ENCODE peak calls at places on chromosomes 16 and 17, in seven cellular contexts. D is heart left ventricle, Q is cardiac fibroblast, O is IMR-90, K is psoas muscle, F is fibroblast of pulmonary artery, W is ascending aorta. C is an unnamed sample.

GRCh38 chr17:79612468-79613194 is 1.8 kb upstream of the RBFOX3 start:
- DNase-seq in D (peak), Q (peak), O (peak), K (no peak), F (peak), W (no peak), C (no peak)

GRCh38 chr17:31915456-31916100 is 14.1 kb upstream of the UTP6 start:
- DNase-seq in D (no peak), Q (no peak), O (peak), K (no peak), F (no peak), W (no peak), C (no peak)

GRCh38 chr17:8121531-8122390 is 2.1 kb downstream of the HES7 start:
- DNase-seq in D (no peak), Q (peak), O (peak), K (peak), F (peak), W (no peak), C (peak)

GRCh38 chr17:33709881-33710280 is 416.8 kb upstream of the ASIC2 start:
- DNase-seq in D (no peak), Q (no peak), O (no peak), K (no peak), F (no peak), W (no peak), C (no peak)

GRCh38 chr16:11234884-11235702 is 20.9 kb downstream of the SOCS1 start:
- DNase-seq in D (no peak), Q (no peak), O (peak), K (no peak), F (no peak), W (no peak), C (no peak)

GRCh38 chr17:74245145-74245817 is 28.8 kb upstream of the DNAI2 start:
- DNase-seq in D (no peak), Q (no peak), O (no peak), K (no peak), F (no peak), W (no peak), C (no peak)

GRCh38 chr17:36921131-36921851 is 16.0 kb upstream of the LHX1 start:
- DNase-seq in D (peak), Q (peak), O (peak), K (no peak), F (peak), W (no peak), C (no peak)

GRCh38 chr17:60305141-60305540 is 86.8 kb downstream of the USP32 start:
- DNase-seq in D (no peak), Q (peak), O (no peak), K (no peak), F (no peak), W (no peak), C (no peak)

GRCh38 chr17:30095507-30096244 is 20.9 kb upstream of the NSRP1 start:
- DNase-seq in D (no peak), Q (peak), O (peak), K (no peak), F (peak), W (no peak), C (no peak)

GRCh38 chr16:81700071-81700779 is 78.9 kb upstream of the PLCG2 start:
- DNase-seq in D (peak), Q (no peak), O (peak), K (no peak), F (no peak), W (no peak), C (peak)

GRCh38 chr16:71648162-71648561 is 22.2 kb downstream of the MARVELD3 start:
- DNase-seq in D (no peak), Q (no peak), O (no peak), K (no peak), F (no peak), W (no peak), C (no peak)

GRCh38 chr17:48612854-48613691 is 2.0 kb downstream of the HOXB8 start:
- DNase-seq in D (no peak), Q (no peak), O (peak), K (peak), F (peak), W (no peak), C (no peak)

GRCh38 chr16:66606000-66606751 is 1.7 kb downstream of the CMTM3 start:
- DNase-seq in D (no peak), Q (no peak), O (no peak), K (no peak), F (no peak), W (no peak), C (no peak)

GRCh38 chr17:41734139-41734948 is at the start of gene HAP1:
- DNase-seq in D (no peak), Q (peak), O (peak), K (peak), F (peak), W (no peak), C (no peak)

GRCh38 chr17:7745748-7746470 is 28.4 kb downstream of the DNAH2 start:
- DNase-seq in D (no peak), Q (peak), O (peak), K (no peak), F (peak), W (no peak), C (no peak)

GRCh38 chr17:48567209-48567608 is 10.9 kb downstream of the HOXB4 start:
- DNase-seq in D (no peak), Q (no peak), O (no peak), K (no peak), F (no peak), W (no peak), C (no peak)

GRCh38 chr16:58462997-58463891 is 36.7 kb upstream of the NDRG4 start:
- DNase-seq in D (peak), Q (no peak), O (no peak), K (no peak), F (no peak), W (no peak), C (peak)

GRCh38 chr16:29641561-29641960 is 21.5 kb upstream of the SPN start:
- DNase-seq in D (no peak), Q (no peak), O (no peak), K (no peak), F (no peak), W (no peak), C (no peak)

GRCh38 chr17:56715613-56716357 is 117.9 kb downstream of the C17orf67 start:
- DNase-seq in D (peak), Q (peak), O (peak), K (peak), F (peak), W (peak), C (peak)

GRCh38 chr16:12170103-12171025 is 193.8 kb downstream of the SNX29 start:
- DNase-seq in D (no peak), Q (peak), O (peak), K (peak), F (peak), W (no peak), C (peak)

GRCh38 chr17:59067756-59068155 is 38.9 kb downstream of the TRIM37 start:
- DNase-seq in D (no peak), Q (no peak), O (no peak), K (no peak), F (no peak), W (no peak), C (no peak)

GRCh38 chr17:79026345-79027273 is 2.6 kb downstream of the C1QTNF1 start:
- DNase-seq in D (peak), Q (peak), O (peak), K (peak), F (peak), W (no peak), C (peak)

GRCh38 chr17:57989011-57989345 is 924 bp upstream of the VEZF1 start:
- DNase-seq in D (no peak), Q (peak), O (peak), K (no peak), F (peak), W (no peak), C (peak)

GRCh38 chr17:3981455-3981854 is 17.2 kb upstream of the ATP2A3 start:
- DNase-seq in D (no peak), Q (no peak), O (no peak), K (no peak), F (no peak), W (no peak), C (no peak)

GRCh38 chr16:61581417-61582046 is 454.7 kb downstream of the CDH8 start:
- DNase-seq in D (peak), Q (no peak), O (no peak), K (no peak), F (no peak), W (no peak), C (no peak)

GRCh38 chr17:82105882-82106696 is 8.1 kb upstream of the FASN start:
- DNase-seq in D (peak), Q (peak), O (peak), K (peak), F (peak), W (no peak), C (peak)

GRCh38 chr16:79391395-79391794 is 209.1 kb downstream of the MAF start:
- DNase-seq in D (no peak), Q (no peak), O (no peak), K (no peak), F (no peak), W (no peak), C (no peak)

GRCh38 chr17:8140413-8141029 is 11.7 kb downstream of the PER1 start:
- DNase-seq in D (no peak), Q (no peak), O (no peak), K (no peak), F (no peak), W (no peak), C (peak)

GRCh38 chr17:66795486-66795885 is 39.4 kb upstream of the CACNG5 start:
- DNase-seq in D (no peak), Q (no peak), O (no peak), K (no peak), F (no peak), W (no peak), C (no peak)

GRCh38 chr17:81488276-81488860 is 24.2 kb downstream of the ACTG1 start:
- DNase-seq in D (no peak), Q (no peak), O (no peak), K (peak), F (no peak), W (no peak), C (peak)

GRCh38 chr17:16953347-16953746 is 18.6 kb downstream of the TNFRSF13B start:
- DNase-seq in D (no peak), Q (no peak), O (no peak), K (no peak), F (no peak), W (no peak), C (no peak)

GRCh38 chr16:17257426-17257825 is 213.3 kb downstream of the XYLT1 start:
- DNase-seq in D (no peak), Q (no peak), O (no peak), K (no peak), F (no peak), W (no peak), C (no peak)

GRCh38 chr17:40333781-40334453 is 24.9 kb downstream of the RARA start:
- DNase-seq in D (no peak), Q (no peak), O (no peak), K (no peak), F (no peak), W (no peak), C (peak)

GRCh38 chr17:332558-333322 is 19.9 kb downstream of the RPH3AL start:
- DNase-seq in D (peak), Q (peak), O (peak), K (peak), F (peak), W (no peak), C (peak)

GRCh38 chr17:34725008-34725407 is 145.6 kb downstream of the TMEM132E start:
- DNase-seq in D (no peak), Q (no peak), O (no peak), K (no peak), F (no peak), W (no peak), C (no peak)

GRCh38 chr16:49754495-49755290 is 101.2 kb downstream of the ZNF423 start:
- DNase-seq in D (no peak), Q (peak), O (no peak), K (peak), F (peak), W (no peak), C (peak)

GRCh38 chr16:3681206-3681605 is 26.7 kb downstream of the DNASE1 start:
- DNase-seq in D (no peak), Q (peak), O (no peak), K (peak), F (peak), W (no peak), C (no peak)
- H3K4me3 ChIP-seq in D (no peak), Q (no peak), O (no peak), K (no peak), F (no peak), W (no peak), C (no peak)

DNA sequence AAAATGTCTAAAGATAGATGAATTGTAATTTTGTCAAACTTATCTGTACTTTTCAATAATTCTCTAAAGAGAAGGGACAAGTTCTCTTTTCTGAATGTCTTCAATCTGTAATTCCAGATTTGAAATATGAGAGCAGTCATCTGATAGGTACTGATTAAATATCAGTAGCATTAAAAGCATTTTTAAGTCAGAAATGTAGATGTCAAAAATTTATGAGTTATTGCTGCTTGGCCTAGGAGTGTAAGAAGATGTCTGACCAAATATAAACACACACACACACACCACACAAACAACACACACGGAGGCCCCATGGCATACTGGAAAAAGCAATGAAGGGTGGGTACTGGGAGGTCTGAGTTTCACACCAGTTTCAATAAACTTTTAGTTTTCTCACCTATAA is 2.4 kb upstream of the TOB1 start:
- DNase-seq in D (no peak), Q (no peak), O (no peak), K (no peak), F (no peak), W (no peak), C (no peak)
- H3K4me3 ChIP-seq in D (peak), Q (no peak), O (no peak), K (peak), F (no peak), W (peak), C (peak)

GRCh38 chr17:63932008-63932561 is at the start of gene CD79B:
- DNase-seq in D (no peak), Q (no peak), O (no peak), K (no peak), F (no peak), W (no peak), C (peak)
- H3K4me3 ChIP-seq in D (peak), Q (no peak), O (no peak), K (peak), F (no peak), W (no peak), C (no peak)

GRCh38 chr17:50604470-50604869 is 30.2 kb upstream of the ABCC3 start:
- DNase-seq in D (peak), Q (peak), O (peak), K (peak), F (peak), W (no peak), C (peak)
- H3K4me3 ChIP-seq in D (no peak), Q (no peak), O (no peak), K (no peak), F (no peak), W (no peak), C (no peak)

GRCh38 chr17:9360610-9361571 is 214.7 kb downstream of the STX8 start:
- DNase-seq in D (no peak), Q (peak), O (peak), K (peak), F (peak), W (no peak), C (peak)
- H3K4me3 ChIP-seq in D (no peak), Q (no peak), O (no peak), K (peak), F (no peak), W (no peak), C (no peak)

DNA sequence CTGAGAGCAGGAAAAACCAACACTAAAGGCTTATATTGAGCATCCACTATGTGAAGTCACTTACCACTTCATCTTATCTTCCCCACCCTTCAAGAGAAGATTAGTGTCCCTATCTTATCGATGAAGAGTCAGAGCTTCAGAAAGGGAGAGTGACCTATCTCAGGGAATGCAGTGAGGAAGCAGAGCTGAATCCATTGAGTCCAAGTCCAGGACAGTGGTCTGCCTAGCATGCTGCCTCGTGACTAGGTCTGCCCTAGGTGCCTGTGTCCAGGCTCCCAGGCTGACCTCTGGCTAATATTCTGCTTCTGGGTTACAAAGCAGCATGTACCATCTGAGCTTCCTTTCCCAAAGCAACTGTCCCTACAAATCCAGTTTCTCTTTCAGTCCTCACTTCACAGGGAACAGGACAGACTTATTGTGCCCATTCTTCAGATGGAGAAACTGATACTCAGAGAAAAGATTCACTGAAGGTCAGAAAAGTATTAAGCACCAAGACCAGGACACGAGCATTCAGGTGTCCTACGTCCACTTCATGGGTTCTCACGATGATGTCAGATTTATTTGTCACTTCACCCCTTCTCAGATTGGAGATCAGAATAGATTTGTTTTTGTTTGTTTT is 13.3 kb upstream of the FZD2 start:
- DNase-seq in D (no peak), Q (no peak), O (no peak), K (no peak), F (no peak), W (no peak), C (no peak)
- H3K4me3 ChIP-seq in D (no peak), Q (no peak), O (no peak), K (no peak), F (no peak), W (no peak), C (no peak)

DNA sequence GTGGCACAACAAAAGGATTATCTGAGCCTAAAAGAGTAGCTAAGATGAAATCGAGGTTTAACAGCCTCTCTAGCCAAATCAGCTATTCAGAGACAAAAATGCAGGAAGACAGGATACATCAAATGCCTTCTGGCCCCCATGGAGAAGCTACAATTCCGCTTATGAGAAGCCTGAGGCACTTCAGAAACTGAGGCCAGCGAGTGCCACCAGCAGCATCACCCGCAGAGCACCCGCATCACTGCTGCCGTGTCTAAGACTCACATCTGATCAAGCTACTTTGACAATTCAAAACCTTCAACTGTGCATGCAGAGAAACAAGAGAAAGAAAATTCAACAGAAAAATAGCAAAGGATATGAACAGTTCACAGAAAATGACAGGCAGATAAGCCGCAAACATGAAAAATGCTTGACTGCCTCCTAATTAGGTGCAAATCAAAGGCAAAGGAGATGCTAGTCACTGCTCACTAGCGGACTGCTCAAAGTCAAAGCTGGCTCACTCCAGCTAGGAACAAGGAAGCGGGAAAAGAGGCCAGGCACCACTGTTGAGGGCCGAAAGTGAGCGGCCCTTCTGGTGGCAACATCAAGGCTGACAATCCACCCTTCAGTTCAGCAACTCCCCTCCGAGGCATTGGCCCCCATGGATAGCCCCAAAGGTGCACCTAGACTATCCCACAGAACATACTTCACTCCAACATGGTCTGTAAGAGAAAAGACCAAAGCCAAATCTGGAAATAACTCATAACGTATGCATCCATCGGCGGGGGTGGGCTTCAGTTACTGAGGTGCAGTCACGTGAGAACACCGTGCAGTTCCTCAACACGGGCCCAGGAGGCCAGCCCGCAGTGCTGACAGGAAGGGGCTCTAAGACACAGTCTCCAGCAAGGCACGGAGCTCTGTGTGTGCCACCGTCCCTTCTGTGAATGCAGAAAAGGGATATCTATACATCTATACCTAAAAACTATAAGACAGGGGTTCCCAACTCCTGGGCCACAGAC is 12.0 kb downstream of the MTHFSD start:
- DNase-seq in D (no peak), Q (no peak), O (no peak), K (no peak), F (no peak), W (no peak), C (no peak)
- H3K4me3 ChIP-seq in D (no peak), Q (no peak), O (no peak), K (no peak), F (no peak), W (no peak), C (no peak)

GRCh38 chr16:369275-369865 is 968 bp downstream of the MRPL28 start:
- DNase-seq in D (peak), Q (no peak), O (no peak), K (no peak), F (no peak), W (no peak), C (no peak)
- H3K4me3 ChIP-seq in D (peak), Q (peak), O (no peak), K (peak), F (peak), W (peak), C (no peak)

GRCh38 chr17:65741690-65742089 is 180.2 kb upstream of the AXIN2 start:
- DNase-seq in D (no peak), Q (no peak), O (no peak), K (no peak), F (no peak), W (no peak), C (no peak)
- H3K4me3 ChIP-seq in D (no peak), Q (no peak), O (no peak), K (no peak), F (no peak), W (no peak), C (no peak)

DNA sequence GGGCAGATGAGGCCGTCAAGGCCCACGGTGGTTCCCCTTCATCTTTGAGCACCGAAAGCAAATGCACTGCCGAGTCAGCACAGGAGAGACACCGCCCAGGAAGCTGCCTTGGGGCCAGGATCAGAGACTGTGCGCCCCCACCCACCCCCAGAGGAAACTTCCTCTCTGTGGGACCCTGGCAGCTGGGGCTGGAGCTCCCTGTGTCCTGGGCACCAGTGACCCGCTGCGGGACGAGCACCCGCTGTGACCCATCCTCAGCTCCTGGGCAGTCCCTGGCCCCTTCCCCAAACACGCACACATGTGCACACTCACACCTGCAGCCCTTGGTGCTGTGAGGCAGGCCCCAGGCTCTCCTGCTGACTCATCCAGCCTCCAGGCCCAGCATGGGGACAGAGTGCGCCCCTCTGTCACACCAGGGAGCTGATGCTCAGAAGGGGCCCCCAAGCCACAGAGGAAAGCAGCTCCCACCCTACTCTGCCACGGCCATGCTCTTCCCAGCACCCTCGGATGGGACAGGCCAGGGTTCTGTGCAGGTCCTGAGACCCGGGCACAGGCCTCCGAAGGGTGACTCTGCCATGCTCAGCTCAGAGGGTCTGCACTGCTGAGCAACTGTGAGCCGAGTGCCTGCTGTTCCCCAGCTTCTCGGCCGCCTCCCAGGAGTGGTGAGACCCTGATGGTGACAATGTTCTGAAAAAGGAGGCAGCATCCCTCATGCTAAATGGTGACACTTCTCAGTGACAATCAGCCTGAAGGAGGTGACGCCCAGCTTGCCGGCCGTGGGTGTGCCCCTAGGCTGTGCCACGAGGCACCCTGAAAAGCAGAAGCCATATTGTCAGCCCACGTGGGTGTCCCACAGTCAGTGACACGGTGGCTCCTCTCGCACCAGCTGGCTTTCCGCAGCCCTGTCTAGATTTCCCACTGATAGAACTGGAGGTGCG is 3.6 kb downstream of the PIEZO1 start:
- DNase-seq in D (no peak), Q (no peak), O (no peak), K (no peak), F (no peak), W (no peak), C (no peak)
- H3K4me3 ChIP-seq in D (peak), Q (no peak), O (no peak), K (no peak), F (no peak), W (no peak), C (no peak)